ENCODE peak calls at places on chromosome 22, in four cellular contexts. L is posterior cingulate gyrus; W is naive thymus-derived CD4-positive, alpha-beta T cell; J is amniotic stem cell. X is an unnamed sample.

GRCh38 chr22:21790359-21790758 is 54.8 kb upstream of the YPEL1 start:
- DNase-seq in L (no peak), W (no peak), J (no peak), X (no peak)

GRCh38 chr22:42716221-42716620 is 4.4 kb downstream of the A4GALT start:
- DNase-seq in L (no peak), W (no peak), J (no peak), X (no peak)

GRCh38 chr22:37401401-37401859 is 25.8 kb downstream of the ELFN2 start:
- DNase-seq in L (no peak), W (no peak), J (no peak), X (no peak)

GRCh38 chr22:48093981-48094380 is 1331.5 kb downstream of the TBC1D22A start:
- DNase-seq in L (no peak), W (no peak), J (no peak), X (no peak)

GRCh38 chr22:34669001-34669400 is 397.0 kb upstream of the ISX start:
- DNase-seq in L (no peak), W (no peak), J (no peak), X (no peak)

GRCh38 chr22:33697640-33698039 is 222.6 kb downstream of the LARGE1 start:
- DNase-seq in L (no peak), W (no peak), J (no peak), X (no peak)

GRCh38 chr22:22720201-22720723 is 75.8 kb downstream of the GGTLC2 start:
- DNase-seq in L (no peak), W (peak), J (no peak), X (no peak)

GRCh38 chr22:39360674-39361413 is 11.1 kb downstream of the SYNGR1 start:
- DNase-seq in L (no peak), W (no peak), J (no peak), X (no peak)

GRCh38 chr22:19879996-19880785 is 25.5 kb upstream of the GNB1L start:
- DNase-seq in L (peak), W (no peak), J (no peak), X (no peak)

GRCh38 chr22:50485221-50486131 is 1.2 kb upstream of the MIOX start:
- DNase-seq in L (no peak), W (no peak), J (no peak), X (no peak)

GRCh38 chr22:50532353-50532700 is 2.5 kb upstream of the TYMP start:
- DNase-seq in L (no peak), W (no peak), J (no peak), X (no peak)

GRCh38 chr22:31579835-31580242 is 82.2 kb downstream of the PISD start:
- DNase-seq in L (no peak), W (no peak), J (no peak), X (no peak)

GRCh38 chr22:48331691-48332220 is 1495.9 kb downstream of the BRD1 start:
- DNase-seq in L (peak), W (no peak), J (no peak), X (no peak)

GRCh38 chr22:39716534-39716933 is 146.0 kb downstream of the CACNA1I start:
- DNase-seq in L (no peak), W (no peak), J (no peak), X (no peak)

X was measured in GM04504.